ENCODE peak calls at places on chromosome 12, in four cellular contexts. One of them, this sample, is unnamed. For H3K79me1, the result is how much of the 10 kb centered on the place peaks cover.

GRCh38 chr12:17016116-17016864 is 410.3 kb upstream of the LMO3 start:
- DNase-seq in IMR-90: no peak
- DNase-seq in H1: no peak
- DNase-seq in H9: no peak
- DNase-seq in this sample: no peak

GRCh38 chr12:40208707-40209106 is 16.1 kb upstream of the LRRK2 start:
- DNase-seq in H1: no peak
- DNase-seq in H9: no peak
- DNase-seq in IMR-90: no peak
- DNase-seq in this sample: no peak

GRCh38 chr12:32454075-32454474 is 54.7 kb downstream of the FGD4 start:
- DNase-seq in H9: no peak
- DNase-seq in IMR-90: peak
- DNase-seq in H1: no peak
- DNase-seq in this sample: peak

GRCh38 chr12:121830588-121831265 is 26.9 kb downstream of the SETD1B start:
- DNase-seq in H1: no peak
- DNase-seq in IMR-90: no peak
- DNase-seq in H9: peak
- DNase-seq in this sample: no peak

GRCh38 chr12:104673294-104674062 is 216.7 kb downstream of the CHST11 start:
- DNase-seq in H1: no peak
- DNase-seq in IMR-90: no peak
- DNase-seq in H9: no peak
- DNase-seq in this sample: no peak

GRCh38 chr12:65867428-65867827 is 43.1 kb downstream of the HMGA2 start:
- DNase-seq in IMR-90: peak
- DNase-seq in H9: no peak
- DNase-seq in H1: no peak
- DNase-seq in this sample: no peak

GRCh38 chr12:20969766-20970165 is 159.3 kb downstream of the SLCO1B3 start:
- DNase-seq in IMR-90: no peak
- DNase-seq in H1: no peak
- DNase-seq in H9: no peak
- DNase-seq in this sample: no peak

GRCh38 chr12:7075931-7076330 is 15.4 kb downstream of the C1S start:
- DNase-seq in IMR-90: peak
- DNase-seq in H9: no peak
- DNase-seq in H1: no peak
- DNase-seq in this sample: no peak

GRCh38 chr12:53173085-53173715 is 7.3 kb upstream of the ZNF740 start:
- DNase-seq in H9: no peak
- DNase-seq in IMR-90: peak
- DNase-seq in H1: no peak
- DNase-seq in this sample: no peak

GRCh38 chr12:58841058-58841798 is 79.1 kb downstream of the LRIG3 start:
- DNase-seq in H1: peak
- DNase-seq in H9: peak
- DNase-seq in IMR-90: no peak
- DNase-seq in this sample: peak

GRCh38 chr12:11170810-11171144 is 217 bp upstream of the SMIM10L1 start:
- DNase-seq in H1: no peak
- DNase-seq in IMR-90: no peak
- DNase-seq in H9: no peak
- DNase-seq in this sample: no peak

GRCh38 chr12:13152281-13152680 is 44.2 kb upstream of the EMP1 start:
- DNase-seq in IMR-90: no peak
- DNase-seq in H9: no peak
- DNase-seq in H1: no peak
- DNase-seq in this sample: no peak

GRCh38 chr12:121060149-121061001 is 21.3 kb upstream of the OASL start:
- DNase-seq in H1: peak
- DNase-seq in IMR-90: peak
- DNase-seq in H9: peak
- DNase-seq in this sample: peak

GRCh38 chr12:57940052-57940914 is 1.1 kb upstream of the ATP23 start:
- DNase-seq in H1: no peak
- DNase-seq in IMR-90: no peak
- DNase-seq in H9: no peak
- DNase-seq in this sample: no peak

GRCh38 chr12:10235761-10236631 is 23.3 kb downstream of the GABARAPL1 start:
- DNase-seq in H9: no peak
- DNase-seq in IMR-90: peak
- DNase-seq in H1: peak
- DNase-seq in this sample: peak

GRCh38 chr12:113092478-113093408 is 36.2 kb downstream of the DTX1 start:
- DNase-seq in H9: peak
- DNase-seq in IMR-90: no peak
- DNase-seq in H1: peak
- DNase-seq in this sample: peak

GRCh38 chr12:116881325-116881866 is at the start of gene HRK:
- DNase-seq in H1: peak
- DNase-seq in H9: peak
- DNase-seq in IMR-90: no peak
- DNase-seq in this sample: peak

GRCh38 chr12:130838284-130838950 is 633 bp downstream of the STX2 start:
- DNase-seq in H1: peak
- DNase-seq in IMR-90: no peak
- DNase-seq in H9: peak
- DNase-seq in this sample: peak

GRCh38 chr12:105156260-105156659 is 48.7 kb downstream of the WASHC4 start:
- DNase-seq in H9: no peak
- DNase-seq in H1: no peak
- DNase-seq in IMR-90: no peak
- DNase-seq in this sample: no peak

GRCh38 chr12:103586132-103586531 is 941 bp upstream of the STAB2 start:
- DNase-seq in H9: no peak
- DNase-seq in IMR-90: no peak
- DNase-seq in H1: no peak
- DNase-seq in this sample: no peak

GRCh38 chr12:12624479-12625120 is 12.9 kb downstream of the CREBL2 start:
- DNase-seq in IMR-90: no peak
- DNase-seq in H1: no peak
- DNase-seq in H9: no peak
- DNase-seq in this sample: no peak

GRCh38 chr12:7008864-7009263 is 9.4 kb downstream of the LPCAT3 start:
- DNase-seq in IMR-90: no peak
- DNase-seq in H9: no peak
- DNase-seq in H1: no peak
- DNase-seq in this sample: no peak

GRCh38 chr12:20423557-20423956 is 55.2 kb downstream of the PDE3A start:
- DNase-seq in H1: no peak
- DNase-seq in H9: peak
- DNase-seq in IMR-90: no peak
- DNase-seq in this sample: peak

GRCh38 chr12:95016120-95016519 is 12.6 kb upstream of the NDUFA12 start:
- DNase-seq in IMR-90: no peak
- DNase-seq in H1: no peak
- DNase-seq in H9: no peak
- DNase-seq in this sample: no peak

GRCh38 chr12:108620236-108620879 is 13.3 kb downstream of the SELPLG start:
- DNase-seq in IMR-90: peak
- DNase-seq in H1: no peak
- DNase-seq in H9: no peak
- DNase-seq in this sample: no peak
- H3K79me1 ChIP-seq in IMR-90: under half
- H3K79me1 ChIP-seq in H1: under half
- H3K79me1 ChIP-seq in H9: under half
- H3K79me1 ChIP-seq in this sample: under half

GRCh38 chr12:96172981-96173380 is 21.2 kb upstream of the ELK3 start:
- DNase-seq in H1: no peak
- DNase-seq in H9: no peak
- DNase-seq in IMR-90: no peak
- DNase-seq in this sample: no peak
- H4K5ac ChIP-seq in H1: no peak
- H4K5ac ChIP-seq in H9: no peak
- H4K5ac ChIP-seq in IMR-90: no peak
- H4K5ac ChIP-seq in this sample: no peak

GRCh38 chr12:114703060-114703493 is 19.1 kb upstream of the TBX3 start:
- DNase-seq in IMR-90: no peak
- DNase-seq in H9: peak
- DNase-seq in H1: no peak
- DNase-seq in this sample: peak
- H3K79me1 ChIP-seq in IMR-90: under half
- H3K79me1 ChIP-seq in H9: under half
- H3K79me1 ChIP-seq in H1: under half
- H3K79me1 ChIP-seq in this sample: under half

GRCh38 chr12:87085286-87085685 is 829.1 kb upstream of the MGAT4C start:
- DNase-seq in IMR-90: no peak
- DNase-seq in H9: no peak
- DNase-seq in H1: no peak
- DNase-seq in this sample: no peak
- H4K5ac ChIP-seq in IMR-90: no peak
- H4K5ac ChIP-seq in H9: no peak
- H4K5ac ChIP-seq in H1: no peak
- H4K5ac ChIP-seq in this sample: no peak

GRCh38 chr12:132052191-132052932 is 91.8 kb downstream of the DDX51 start:
- DNase-seq in IMR-90: no peak
- DNase-seq in H9: no peak
- DNase-seq in H1: no peak
- DNase-seq in this sample: no peak
- H3K79me1 ChIP-seq in IMR-90: under half
- H3K79me1 ChIP-seq in H9: under half
- H3K79me1 ChIP-seq in H1: under half
- H3K79me1 ChIP-seq in this sample: under half

DNA sequence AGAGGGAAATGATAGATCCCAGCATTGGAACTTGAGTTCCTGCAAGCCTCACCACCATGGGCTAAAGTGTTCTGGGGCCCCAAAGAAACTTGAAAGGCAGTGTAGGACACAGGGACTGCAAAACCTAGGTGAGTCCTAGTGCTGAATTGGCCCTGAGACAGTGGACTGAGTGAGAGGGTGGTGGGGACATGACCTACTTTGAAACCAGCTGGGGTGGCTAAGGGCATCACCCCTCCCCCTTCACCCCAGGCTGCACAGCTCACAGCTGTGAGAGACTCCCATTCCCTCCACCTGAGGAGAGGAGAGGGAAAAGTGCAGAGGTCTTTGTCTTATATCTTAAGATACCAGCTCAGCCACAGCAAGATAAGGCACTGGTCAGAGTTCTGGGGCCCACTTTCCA is 62.4 kb downstream of the MAPKAPK5 start:
- DNase-seq in H1: peak
- DNase-seq in IMR-90: peak
- DNase-seq in H9: no peak
- DNase-seq in this sample: no peak
- H4K5ac ChIP-seq in H1: no peak
- H4K5ac ChIP-seq in IMR-90: no peak
- H4K5ac ChIP-seq in H9: no peak
- H4K5ac ChIP-seq in this sample: no peak

GRCh38 chr12:48938805-48939204 is 13.5 kb upstream of the FKBP11 start:
- DNase-seq in IMR-90: no peak
- DNase-seq in H9: no peak
- DNase-seq in H1: no peak
- DNase-seq in this sample: no peak
- H3K79me1 ChIP-seq in IMR-90: half or more
- H3K79me1 ChIP-seq in H9: under half
- H3K79me1 ChIP-seq in H1: under half
- H3K79me1 ChIP-seq in this sample: under half

GRCh38 chr12:124508323-124509096 is 58.9 kb downstream of the NCOR2 start:
- DNase-seq in H9: no peak
- DNase-seq in IMR-90: peak
- DNase-seq in H1: no peak
- DNase-seq in this sample: no peak

GRCh38 chr12:124511259-124511985 is 56.0 kb downstream of the NCOR2 start:
- DNase-seq in H9: no peak
- DNase-seq in IMR-90: no peak
- DNase-seq in H1: no peak
- DNase-seq in this sample: no peak

GRCh38 chr12:124509676-124510300 is 57.6 kb downstream of the NCOR2 start:
- DNase-seq in H9: peak
- DNase-seq in IMR-90: peak
- DNase-seq in H1: no peak
- DNase-seq in this sample: peak

GRCh38 chr12:124509300-124509675 is 58.1 kb downstream of the NCOR2 start:
- DNase-seq in IMR-90: no peak
- DNase-seq in H1: no peak
- DNase-seq in H9: no peak
- DNase-seq in this sample: no peak

GRCh38 chr12:124510301-124510970 is 57.0 kb downstream of the NCOR2 start:
- DNase-seq in H9: peak
- DNase-seq in H1: no peak
- DNase-seq in IMR-90: no peak
- DNase-seq in this sample: no peak
- H4K5ac ChIP-seq in H9: no peak
- H4K5ac ChIP-seq in H1: peak
- H4K5ac ChIP-seq in IMR-90: no peak
- H4K5ac ChIP-seq in this sample: no peak

GRCh38 chr12:2396448-2396871 is 343.7 kb downstream of the CACNA1C start:
- DNase-seq in IMR-90: peak
- DNase-seq in H1: no peak
- DNase-seq in H9: no peak
- DNase-seq in this sample: no peak
- H3K79me1 ChIP-seq in IMR-90: under half
- H3K79me1 ChIP-seq in H1: under half
- H3K79me1 ChIP-seq in H9: under half
- H3K79me1 ChIP-seq in this sample: under half

This sample was measured in mesendoderm.